ENCODE peak calls at places on chromosomes 11 and 22, in nine cellular contexts. One of them, this sample, is unnamed.
A peak's percentile ranks its signal among the peaks of the same experiment; 100 is the strongest.

GRCh38 chr11:64916040-64916847 is 765 bp downstream of the ATG2A start:
- DNase-seq in stimulated activated CD4-positive, alpha-beta T cell treated with anti-CD3 and anti-CD28 coated beads, Interleukin-1b, Interleukin-23, amount 100 ng/mL, for 24 hours: no peak
- DNase-seq in amygdala: no peak
- DNase-seq in head of caudate nucleus: no peak
- DNase-seq in endothelial cell of umbilical vein: peak; percentile 34
- DNase-seq in neuronal stem cell: no peak
- DNase-seq in kidney glomerular epithelial cell: no peak
- DNase-seq in astrocyte of the spinal cord: no peak
- DNase-seq in iPS-NIHi11: peak; percentile 65
- DNase-seq in this sample: peak; percentile 35

GRCh38 chr11:130022799-130023198 is 20.2 kb upstream of the PRDM10 start:
- DNase-seq in stimulated activated CD4-positive, alpha-beta T cell treated with anti-CD3 and anti-CD28 coated beads, Interleukin-1b, Interleukin-23, amount 100 ng/mL, for 24 hours: no peak
- DNase-seq in amygdala: no peak
- DNase-seq in head of caudate nucleus: no peak
- DNase-seq in endothelial cell of umbilical vein: no peak
- DNase-seq in neuronal stem cell: no peak
- DNase-seq in kidney glomerular epithelial cell: peak; percentile 54
- DNase-seq in astrocyte of the spinal cord: no peak
- DNase-seq in iPS-NIHi11: no peak
- DNase-seq in this sample: no peak

GRCh38 chr22:25062378-25063095 is 110.0 kb downstream of the KIAA1671 start:
- DNase-seq in stimulated activated CD4-positive, alpha-beta T cell treated with anti-CD3 and anti-CD28 coated beads, Interleukin-1b, Interleukin-23, amount 100 ng/mL, for 24 hours: no peak
- DNase-seq in amygdala: no peak
- DNase-seq in head of caudate nucleus: no peak
- DNase-seq in endothelial cell of umbilical vein: peak; percentile 49
- DNase-seq in neuronal stem cell: no peak
- DNase-seq in kidney glomerular epithelial cell: no peak
- DNase-seq in astrocyte of the spinal cord: no peak
- DNase-seq in iPS-NIHi11: no peak
- DNase-seq in this sample: no peak

GRCh38 chr11:70420008-70420464 is 21.7 kb downstream of the CTTN start:
- DNase-seq in stimulated activated CD4-positive, alpha-beta T cell treated with anti-CD3 and anti-CD28 coated beads, Interleukin-1b, Interleukin-23, amount 100 ng/mL, for 24 hours: no peak
- DNase-seq in amygdala: no peak
- DNase-seq in head of caudate nucleus: no peak
- DNase-seq in endothelial cell of umbilical vein: peak; percentile 18
- DNase-seq in neuronal stem cell: no peak
- DNase-seq in kidney glomerular epithelial cell: peak; percentile 7
- DNase-seq in astrocyte of the spinal cord: peak; percentile 85
- DNase-seq in iPS-NIHi11: no peak
- DNase-seq in this sample: no peak

GRCh38 chr11:14380947-14381555 is 22.1 kb upstream of the RRAS2 start:
- DNase-seq in stimulated activated CD4-positive, alpha-beta T cell treated with anti-CD3 and anti-CD28 coated beads, Interleukin-1b, Interleukin-23, amount 100 ng/mL, for 24 hours: peak; percentile 12
- DNase-seq in amygdala: peak; percentile 31
- DNase-seq in head of caudate nucleus: peak; percentile 86
- DNase-seq in endothelial cell of umbilical vein: peak; percentile 73
- DNase-seq in neuronal stem cell: peak; percentile 42
- DNase-seq in kidney glomerular epithelial cell: peak; percentile 48
- DNase-seq in astrocyte of the spinal cord: peak; percentile 56
- DNase-seq in iPS-NIHi11: peak; percentile 83
- DNase-seq in this sample: peak; percentile 74

GRCh38 chr11:16252373-16252772 is 104.0 kb downstream of the SOX6 start:
- DNase-seq in stimulated activated CD4-positive, alpha-beta T cell treated with anti-CD3 and anti-CD28 coated beads, Interleukin-1b, Interleukin-23, amount 100 ng/mL, for 24 hours: no peak
- DNase-seq in amygdala: no peak
- DNase-seq in head of caudate nucleus: no peak
- DNase-seq in endothelial cell of umbilical vein: peak; percentile 2
- DNase-seq in neuronal stem cell: no peak
- DNase-seq in kidney glomerular epithelial cell: peak; percentile 4
- DNase-seq in astrocyte of the spinal cord: peak; percentile 7
- DNase-seq in iPS-NIHi11: peak; percentile 23
- DNase-seq in this sample: no peak

GRCh38 chr22:31344369-31345330 is 1.5 kb downstream of the PATZ1 start:
- DNase-seq in stimulated activated CD4-positive, alpha-beta T cell treated with anti-CD3 and anti-CD28 coated beads, Interleukin-1b, Interleukin-23, amount 100 ng/mL, for 24 hours: no peak
- DNase-seq in amygdala: no peak
- DNase-seq in head of caudate nucleus: peak; percentile 53
- DNase-seq in endothelial cell of umbilical vein: peak; percentile 60
- DNase-seq in neuronal stem cell: peak; percentile 18
- DNase-seq in kidney glomerular epithelial cell: no peak
- DNase-seq in astrocyte of the spinal cord: peak; percentile 61
- DNase-seq in iPS-NIHi11: no peak
- DNase-seq in this sample: peak; percentile 20

GRCh38 chr11:33542921-33543320 is 157.7 kb downstream of the C11orf91 start:
- DNase-seq in stimulated activated CD4-positive, alpha-beta T cell treated with anti-CD3 and anti-CD28 coated beads, Interleukin-1b, Interleukin-23, amount 100 ng/mL, for 24 hours: peak; percentile 16
- DNase-seq in amygdala: no peak
- DNase-seq in head of caudate nucleus: peak; percentile 89
- DNase-seq in endothelial cell of umbilical vein: peak; percentile 72
- DNase-seq in neuronal stem cell: peak; percentile 29
- DNase-seq in kidney glomerular epithelial cell: peak; percentile 6
- DNase-seq in astrocyte of the spinal cord: peak; percentile 36
- DNase-seq in iPS-NIHi11: peak; percentile 86
- DNase-seq in this sample: peak; percentile 57

GRCh38 chr11:74818283-74818946 is 69.8 kb downstream of the RNF169 start:
- DNase-seq in stimulated activated CD4-positive, alpha-beta T cell treated with anti-CD3 and anti-CD28 coated beads, Interleukin-1b, Interleukin-23, amount 100 ng/mL, for 24 hours: no peak
- DNase-seq in amygdala: no peak
- DNase-seq in head of caudate nucleus: no peak
- DNase-seq in endothelial cell of umbilical vein: peak; percentile 80
- DNase-seq in neuronal stem cell: no peak
- DNase-seq in kidney glomerular epithelial cell: no peak
- DNase-seq in astrocyte of the spinal cord: no peak
- DNase-seq in iPS-NIHi11: no peak
- DNase-seq in this sample: no peak

GRCh38 chr11:101435406-101435805 is 148.4 kb downstream of the TRPC6 start:
- DNase-seq in stimulated activated CD4-positive, alpha-beta T cell treated with anti-CD3 and anti-CD28 coated beads, Interleukin-1b, Interleukin-23, amount 100 ng/mL, for 24 hours: no peak
- DNase-seq in amygdala: no peak
- DNase-seq in head of caudate nucleus: no peak
- DNase-seq in endothelial cell of umbilical vein: no peak
- DNase-seq in neuronal stem cell: no peak
- DNase-seq in kidney glomerular epithelial cell: no peak
- DNase-seq in astrocyte of the spinal cord: no peak
- DNase-seq in iPS-NIHi11: no peak
- DNase-seq in this sample: no peak

GRCh38 chr11:94638902-94639373 is 71.8 kb downstream of the PIWIL4 start:
- DNase-seq in stimulated activated CD4-positive, alpha-beta T cell treated with anti-CD3 and anti-CD28 coated beads, Interleukin-1b, Interleukin-23, amount 100 ng/mL, for 24 hours: no peak
- DNase-seq in amygdala: no peak
- DNase-seq in head of caudate nucleus: no peak
- DNase-seq in endothelial cell of umbilical vein: peak; percentile 5
- DNase-seq in neuronal stem cell: no peak
- DNase-seq in kidney glomerular epithelial cell: no peak
- DNase-seq in astrocyte of the spinal cord: no peak
- DNase-seq in iPS-NIHi11: no peak
- DNase-seq in this sample: no peak

GRCh38 chr11:41246399-41246745 is 213.1 kb downstream of the LRRC4C start:
- DNase-seq in stimulated activated CD4-positive, alpha-beta T cell treated with anti-CD3 and anti-CD28 coated beads, Interleukin-1b, Interleukin-23, amount 100 ng/mL, for 24 hours: no peak
- DNase-seq in amygdala: no peak
- DNase-seq in head of caudate nucleus: no peak
- DNase-seq in endothelial cell of umbilical vein: no peak
- DNase-seq in neuronal stem cell: no peak
- DNase-seq in kidney glomerular epithelial cell: no peak
- DNase-seq in astrocyte of the spinal cord: no peak
- DNase-seq in iPS-NIHi11: no peak
- DNase-seq in this sample: no peak

GRCh38 chr11:102332611-102332994 is 14.4 kb upstream of the BIRC2 start:
- DNase-seq in stimulated activated CD4-positive, alpha-beta T cell treated with anti-CD3 and anti-CD28 coated beads, Interleukin-1b, Interleukin-23, amount 100 ng/mL, for 24 hours: no peak
- DNase-seq in amygdala: no peak
- DNase-seq in head of caudate nucleus: no peak
- DNase-seq in endothelial cell of umbilical vein: no peak
- DNase-seq in neuronal stem cell: no peak
- DNase-seq in kidney glomerular epithelial cell: no peak
- DNase-seq in astrocyte of the spinal cord: no peak
- DNase-seq in iPS-NIHi11: no peak
- DNase-seq in this sample: no peak

GRCh38 chr11:93807980-93808379 is 23.9 kb downstream of the MED17 start:
- DNase-seq in stimulated activated CD4-positive, alpha-beta T cell treated with anti-CD3 and anti-CD28 coated beads, Interleukin-1b, Interleukin-23, amount 100 ng/mL, for 24 hours: no peak
- DNase-seq in amygdala: no peak
- DNase-seq in head of caudate nucleus: no peak
- DNase-seq in endothelial cell of umbilical vein: no peak
- DNase-seq in neuronal stem cell: no peak
- DNase-seq in kidney glomerular epithelial cell: no peak
- DNase-seq in astrocyte of the spinal cord: no peak
- DNase-seq in iPS-NIHi11: no peak
- DNase-seq in this sample: no peak

GRCh38 chr22:26672590-26673468 is 15.4 kb downstream of the MIAT start:
- DNase-seq in stimulated activated CD4-positive, alpha-beta T cell treated with anti-CD3 and anti-CD28 coated beads, Interleukin-1b, Interleukin-23, amount 100 ng/mL, for 24 hours: peak; percentile 78
- DNase-seq in amygdala: peak; percentile 66
- DNase-seq in head of caudate nucleus: peak; percentile 94
- DNase-seq in endothelial cell of umbilical vein: peak; percentile 76
- DNase-seq in neuronal stem cell: peak; percentile 89
- DNase-seq in kidney glomerular epithelial cell: peak; percentile 91
- DNase-seq in astrocyte of the spinal cord: peak; percentile 94
- DNase-seq in iPS-NIHi11: peak; percentile 80
- DNase-seq in this sample: peak; percentile 87

GRCh38 chr11:126341760-126342161 is 13.7 kb upstream of the ST3GAL4 start:
- DNase-seq in stimulated activated CD4-positive, alpha-beta T cell treated with anti-CD3 and anti-CD28 coated beads, Interleukin-1b, Interleukin-23, amount 100 ng/mL, for 24 hours: no peak
- DNase-seq in amygdala: no peak
- DNase-seq in head of caudate nucleus: no peak
- DNase-seq in endothelial cell of umbilical vein: peak; percentile 31
- DNase-seq in neuronal stem cell: no peak
- DNase-seq in kidney glomerular epithelial cell: no peak
- DNase-seq in astrocyte of the spinal cord: peak; percentile 83
- DNase-seq in iPS-NIHi11: no peak
- DNase-seq in this sample: no peak

GRCh38 chr11:31521497-31522150 is 12.1 kb downstream of the ELP4 start:
- DNase-seq in stimulated activated CD4-positive, alpha-beta T cell treated with anti-CD3 and anti-CD28 coated beads, Interleukin-1b, Interleukin-23, amount 100 ng/mL, for 24 hours: no peak
- DNase-seq in amygdala: no peak
- DNase-seq in head of caudate nucleus: no peak
- DNase-seq in endothelial cell of umbilical vein: no peak
- DNase-seq in neuronal stem cell: no peak
- DNase-seq in kidney glomerular epithelial cell: no peak
- DNase-seq in astrocyte of the spinal cord: no peak
- DNase-seq in iPS-NIHi11: no peak
- DNase-seq in this sample: no peak

GRCh38 chr22:50530857-50531545 is 1.2 kb upstream of the TYMP start:
- DNase-seq in stimulated activated CD4-positive, alpha-beta T cell treated with anti-CD3 and anti-CD28 coated beads, Interleukin-1b, Interleukin-23, amount 100 ng/mL, for 24 hours: no peak
- DNase-seq in amygdala: no peak
- DNase-seq in head of caudate nucleus: no peak
- DNase-seq in endothelial cell of umbilical vein: peak; percentile 27
- DNase-seq in neuronal stem cell: no peak
- DNase-seq in kidney glomerular epithelial cell: no peak
- DNase-seq in astrocyte of the spinal cord: peak; percentile 60
- DNase-seq in iPS-NIHi11: peak; percentile 77
- DNase-seq in this sample: peak; percentile 70

GRCh38 chr22:48693377-48694135 is 1134.1 kb downstream of the BRD1 start:
- DNase-seq in stimulated activated CD4-positive, alpha-beta T cell treated with anti-CD3 and anti-CD28 coated beads, Interleukin-1b, Interleukin-23, amount 100 ng/mL, for 24 hours: no peak
- DNase-seq in amygdala: no peak
- DNase-seq in head of caudate nucleus: no peak
- DNase-seq in endothelial cell of umbilical vein: no peak
- DNase-seq in neuronal stem cell: no peak
- DNase-seq in kidney glomerular epithelial cell: no peak
- DNase-seq in astrocyte of the spinal cord: no peak
- DNase-seq in iPS-NIHi11: no peak
- DNase-seq in this sample: no peak

GRCh38 chr11:14971865-14972580 is at the start of gene CALCA:
- DNase-seq in stimulated activated CD4-positive, alpha-beta T cell treated with anti-CD3 and anti-CD28 coated beads, Interleukin-1b, Interleukin-23, amount 100 ng/mL, for 24 hours: no peak
- DNase-seq in amygdala: no peak
- DNase-seq in head of caudate nucleus: no peak
- DNase-seq in endothelial cell of umbilical vein: no peak
- DNase-seq in neuronal stem cell: no peak
- DNase-seq in kidney glomerular epithelial cell: no peak
- DNase-seq in astrocyte of the spinal cord: no peak
- DNase-seq in iPS-NIHi11: no peak
- DNase-seq in this sample: peak; percentile 33

GRCh38 chr22:41308054-41308453 is 6.7 kb downstream of the ZC3H7B start:
- DNase-seq in stimulated activated CD4-positive, alpha-beta T cell treated with anti-CD3 and anti-CD28 coated beads, Interleukin-1b, Interleukin-23, amount 100 ng/mL, for 24 hours: no peak
- DNase-seq in amygdala: no peak
- DNase-seq in head of caudate nucleus: peak; percentile 51
- DNase-seq in endothelial cell of umbilical vein: no peak
- DNase-seq in neuronal stem cell: no peak
- DNase-seq in kidney glomerular epithelial cell: peak; percentile 49
- DNase-seq in astrocyte of the spinal cord: peak; percentile 68
- DNase-seq in iPS-NIHi11: no peak
- DNase-seq in this sample: no peak

GRCh38 chr11:87368876-87369480 is 331.2 kb downstream of the TMEM135 start:
- DNase-seq in stimulated activated CD4-positive, alpha-beta T cell treated with anti-CD3 and anti-CD28 coated beads, Interleukin-1b, Interleukin-23, amount 100 ng/mL, for 24 hours: no peak
- DNase-seq in amygdala: no peak
- DNase-seq in head of caudate nucleus: no peak
- DNase-seq in endothelial cell of umbilical vein: peak; percentile 97
- DNase-seq in neuronal stem cell: no peak
- DNase-seq in kidney glomerular epithelial cell: peak; percentile 11
- DNase-seq in astrocyte of the spinal cord: no peak
- DNase-seq in iPS-NIHi11: no peak
- DNase-seq in this sample: no peak

GRCh38 chr22:38347944-38348750 is 30.9 kb upstream of the CSNK1E start:
- DNase-seq in stimulated activated CD4-positive, alpha-beta T cell treated with anti-CD3 and anti-CD28 coated beads, Interleukin-1b, Interleukin-23, amount 100 ng/mL, for 24 hours: no peak
- DNase-seq in amygdala: no peak
- DNase-seq in head of caudate nucleus: peak; percentile 37
- DNase-seq in endothelial cell of umbilical vein: no peak
- DNase-seq in neuronal stem cell: no peak
- DNase-seq in kidney glomerular epithelial cell: peak; percentile 39
- DNase-seq in astrocyte of the spinal cord: no peak
- DNase-seq in iPS-NIHi11: peak; percentile 4
- DNase-seq in this sample: no peak

GRCh38 chr11:5807580-5807979 is 1.1 kb upstream of the OR52N2 start:
- DNase-seq in stimulated activated CD4-positive, alpha-beta T cell treated with anti-CD3 and anti-CD28 coated beads, Interleukin-1b, Interleukin-23, amount 100 ng/mL, for 24 hours: no peak
- DNase-seq in amygdala: no peak
- DNase-seq in head of caudate nucleus: no peak
- DNase-seq in endothelial cell of umbilical vein: no peak
- DNase-seq in neuronal stem cell: no peak
- DNase-seq in kidney glomerular epithelial cell: no peak
- DNase-seq in astrocyte of the spinal cord: no peak
- DNase-seq in iPS-NIHi11: no peak
- DNase-seq in this sample: no peak